ENCODE peak calls at places on chromosomes 2 and 18, in six cellular contexts. A is K562, D is H1, P is GM12891, W is HepG2, Y is GM12878. T is an unnamed sample.

GRCh38 chr2:166148811-166149400 is 21.1 kb upstream of the SCN1A start:
- DNase-seq in A (no peak), D (no peak), P (no peak), W (no peak), Y (no peak), T (no peak)

GRCh38 chr18:44548291-44549221 is 132.1 kb upstream of the SETBP1 start:
- DNase-seq in A (no peak), D (no peak), P (no peak), W (no peak), Y (no peak), T (no peak)

GRCh38 chr2:72414108-72414507 is 266.4 kb upstream of the CYP26B1 start:
- DNase-seq in A (no peak), D (no peak), P (no peak), W (no peak), Y (no peak), T (no peak)

GRCh38 chr2:105617631-105618350 is 126.9 kb upstream of the NCK2 start:
- DNase-seq in A (no peak), D (no peak), P (no peak), W (peak), Y (no peak), T (no peak)

GRCh38 chr18:70578480-70578879 is 289.6 kb downstream of the SOCS6 start:
- DNase-seq in A (no peak), D (peak), P (no peak), W (peak), Y (no peak), T (no peak)

GRCh38 chr2:27921880-27922589 is 31.5 kb downstream of the BABAM2 start:
- DNase-seq in A (no peak), D (no peak), P (no peak), W (no peak), Y (no peak), T (no peak)

GRCh38 chr2:223944166-223944703 is 900 bp downstream of the WDFY1 start:
- DNase-seq in A (peak), D (no peak), P (peak), W (peak), Y (no peak), T (peak)

GRCh38 chr2:159564081-159564480 is 52.3 kb downstream of the BAZ2B start:
- DNase-seq in A (no peak), D (no peak), P (no peak), W (no peak), Y (no peak), T (no peak)

GRCh38 chr2:136098441-136098840 is 19.5 kb downstream of the CXCR4 start:
- DNase-seq in A (no peak), D (no peak), P (no peak), W (no peak), Y (no peak), T (no peak)

GRCh38 chr18:6203791-6204190 is 210.9 kb downstream of the L3MBTL4 start:
- DNase-seq in A (no peak), D (no peak), P (no peak), W (no peak), Y (no peak), T (no peak)
- TF ChIP-seq TAF1 in A (no peak), D (no peak), P (no peak), W (no peak), Y (no peak), T (no peak)

GRCh38 chr2:61900246-61900645 is 5.2 kb upstream of the COMMD1 start:
- DNase-seq in A (no peak), D (no peak), P (no peak), W (no peak), Y (no peak), T (no peak)

GRCh38 chr2:61911510-61911909 is 6.0 kb downstream of the COMMD1 start:
- DNase-seq in A (no peak), D (no peak), P (no peak), W (no peak), Y (no peak), T (no peak)

GRCh38 chr2:61910603-61911002 is 5.1 kb downstream of the COMMD1 start:
- DNase-seq in A (no peak), D (no peak), P (no peak), W (peak), Y (no peak), T (no peak)

GRCh38 chr2:61906187-61906470 is 655 bp downstream of the COMMD1 start:
- DNase-seq in A (no peak), D (no peak), P (no peak), W (no peak), Y (no peak), T (no peak)

DNA sequence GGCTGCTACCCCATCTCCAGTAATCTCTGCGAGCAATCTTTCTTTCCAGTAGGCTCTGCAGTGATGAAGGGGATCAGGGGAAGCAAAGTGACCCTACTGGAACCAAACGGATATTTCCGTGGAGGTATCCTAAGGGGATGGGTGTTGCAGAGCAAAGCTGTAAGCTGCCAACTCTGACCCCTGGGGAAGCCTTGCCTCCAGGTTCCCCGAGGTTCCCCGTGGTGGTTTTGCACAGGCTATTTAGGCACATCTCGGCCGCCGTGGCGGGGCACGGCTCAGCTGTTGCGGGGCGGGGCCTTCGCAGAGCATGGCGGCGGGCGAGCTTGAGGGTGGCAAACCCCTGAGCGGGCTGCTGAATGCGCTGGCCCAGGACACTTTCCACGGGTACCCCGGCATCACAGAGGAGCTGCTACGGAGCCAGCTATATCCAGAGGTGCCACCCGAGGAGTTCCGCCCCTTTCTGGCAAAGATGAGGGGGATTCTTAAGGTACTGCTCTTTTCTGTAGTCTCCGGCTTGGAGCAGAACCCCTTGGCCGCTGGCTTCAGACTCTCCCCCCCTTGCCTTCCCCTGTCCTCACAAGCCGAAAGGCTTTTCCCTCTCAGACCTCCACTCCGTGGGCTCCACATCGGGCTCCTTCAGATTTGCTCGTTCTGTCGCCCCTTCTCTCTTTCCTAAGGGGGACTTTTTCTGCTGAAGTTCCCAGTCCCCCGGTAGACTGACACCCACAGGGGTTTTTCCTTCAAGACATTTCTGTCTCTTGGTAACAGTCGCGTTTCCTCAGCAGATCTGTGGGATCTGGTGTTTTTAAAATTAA is at the start of gene COMMD1:
- DNase-seq in A (peak), D (no peak), P (peak), W (peak), Y (peak), T (peak)
- TF ChIP-seq POLR2A in A (peak), D (peak), P (peak), W (peak), Y (peak), T (peak)

GRCh38 chr2:45709137-45709536 is 57.7 kb downstream of the PRKCE start:
- DNase-seq in A (no peak), D (no peak), P (no peak), W (no peak), Y (no peak), T (no peak)
- TF ChIP-seq TAF1 in A (no peak), D (no peak), P (no peak), W (no peak), Y (no peak), T (no peak)

GRCh38 chr2:36659872-36660312 is 36.6 kb upstream of the VIT start:
- DNase-seq in A (no peak), D (no peak), P (no peak), W (peak), Y (no peak), T (no peak)

GRCh38 chr2:36659218-36659617 is 37.3 kb upstream of the VIT start:
- DNase-seq in A (no peak), D (no peak), P (no peak), W (no peak), Y (no peak), T (no peak)

GRCh38 chr2:36655456-36655855 is 41.1 kb upstream of the VIT start:
- DNase-seq in A (no peak), D (no peak), P (no peak), W (no peak), Y (no peak), T (no peak)

GRCh38 chr2:36658277-36658748 is 38.2 kb upstream of the VIT start:
- DNase-seq in A (no peak), D (no peak), P (no peak), W (peak), Y (no peak), T (no peak)

GRCh38 chr2:36657703-36658102 is 38.8 kb upstream of the VIT start:
- DNase-seq in A (no peak), D (no peak), P (no peak), W (peak), Y (no peak), T (no peak)
- TF ChIP-seq POLR2A in A (no peak), D (no peak), P (no peak), W (no peak), Y (no peak), T (no peak)

GRCh38 chr2:102839668-102840388 is 78.0 kb downstream of the TMEM182 start:
- DNase-seq in A (peak), D (no peak), P (peak), W (peak), Y (peak), T (no peak)

GRCh38 chr2:102837626-102838198 is 75.9 kb downstream of the TMEM182 start:
- DNase-seq in A (no peak), D (no peak), P (no peak), W (no peak), Y (no peak), T (no peak)

GRCh38 chr2:102843759-102844443 is 82.1 kb downstream of the TMEM182 start:
- DNase-seq in A (no peak), D (no peak), P (no peak), W (no peak), Y (no peak), T (no peak)

GRCh38 chr2:102844911-102845310 is 83.1 kb downstream of the TMEM182 start:
- DNase-seq in A (no peak), D (no peak), P (no peak), W (no peak), Y (no peak), T (no peak)

GRCh38 chr2:102841107-102841840 is 79.4 kb downstream of the TMEM182 start:
- DNase-seq in A (peak), D (peak), P (peak), W (peak), Y (no peak), T (no peak)
- TF ChIP-seq TAF1 in A (no peak), D (no peak), P (no peak), W (no peak), Y (no peak), T (no peak)

DNA sequence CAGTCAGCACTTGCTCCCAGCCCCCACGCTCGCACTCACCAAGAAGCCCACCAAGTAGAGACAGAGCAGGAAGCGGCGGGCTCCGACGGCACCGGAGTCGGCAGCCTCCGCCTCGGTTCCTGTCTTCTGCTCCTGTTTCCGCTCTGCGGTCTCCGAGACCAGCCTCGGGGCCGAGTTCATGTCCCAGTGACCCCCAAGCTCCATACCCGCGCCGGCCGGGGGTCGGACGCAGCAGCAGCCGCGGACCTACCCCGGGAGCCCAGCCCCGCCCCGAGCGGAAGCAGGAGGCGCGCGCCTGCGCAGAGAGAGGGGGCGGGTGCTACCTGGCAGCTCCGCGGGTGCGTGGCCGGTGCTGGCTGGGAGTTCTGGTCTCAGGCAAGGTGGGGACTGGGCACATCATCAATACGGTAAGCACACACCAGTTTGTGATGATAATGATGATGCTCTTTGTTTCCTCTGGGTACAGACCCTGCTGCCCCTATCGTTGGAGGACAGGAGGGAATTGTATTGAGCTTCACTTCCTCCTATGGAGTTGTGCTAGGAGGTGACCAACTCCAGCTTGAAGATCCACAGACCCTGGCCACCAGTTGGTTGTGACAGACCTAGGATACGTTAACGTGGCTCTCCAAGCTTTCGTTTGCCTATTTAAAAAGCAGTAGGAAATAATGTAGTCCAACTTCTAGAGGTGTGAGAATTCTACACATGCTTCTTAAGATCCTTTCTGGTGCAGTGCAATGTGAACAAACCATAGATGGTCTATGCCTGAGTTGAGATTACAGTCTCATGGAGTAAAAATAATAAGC is 25.0 kb upstream of the TMEM182 start:
- DNase-seq in A (peak), D (peak), P (peak), W (peak), Y (no peak), T (peak)
- TF ChIP-seq POLR2A in A (peak), D (peak), P (peak), W (peak), Y (peak), T (peak)

GRCh38 chr2:134706587-134707329 is 12.0 kb downstream of the TMEM163 start:
- DNase-seq in A (peak), D (no peak), P (no peak), W (peak), Y (no peak), T (no peak)

GRCh38 chr2:134704173-134704572 is 14.6 kb downstream of the TMEM163 start:
- DNase-seq in A (no peak), D (no peak), P (no peak), W (no peak), Y (no peak), T (no peak)

GRCh38 chr2:134707330-134707676 is 11.5 kb downstream of the TMEM163 start:
- DNase-seq in A (no peak), D (no peak), P (no peak), W (no peak), Y (no peak), T (no peak)

GRCh38 chr2:134700730-134701129 is 18.1 kb downstream of the TMEM163 start:
- DNase-seq in A (no peak), D (no peak), P (no peak), W (no peak), Y (no peak), T (no peak)

GRCh38 chr2:134705861-134706586 is 12.8 kb downstream of the TMEM163 start:
- DNase-seq in A (no peak), D (peak), P (no peak), W (no peak), Y (no peak), T (no peak)
- TF ChIP-seq TAF1 in A (no peak), D (no peak), P (no peak), W (no peak), Y (no peak), T (no peak)

GRCh38 chr2:172177581-172177980 is 74.9 kb upstream of the DLX2 start:
- DNase-seq in A (no peak), D (no peak), P (no peak), W (no peak), Y (no peak), T (no peak)

GRCh38 chr2:172173307-172173706 is 70.6 kb upstream of the DLX2 start:
- DNase-seq in A (no peak), D (no peak), P (no peak), W (no peak), Y (no peak), T (no peak)

GRCh38 chr2:172169611-172170010 is 66.9 kb upstream of the DLX2 start:
- DNase-seq in A (no peak), D (no peak), P (no peak), W (no peak), Y (no peak), T (no peak)

GRCh38 chr2:172168917-172169346 is 66.2 kb upstream of the DLX2 start:
- DNase-seq in A (no peak), D (no peak), P (no peak), W (no peak), Y (no peak), T (no peak)

GRCh38 chr2:172172513-172173217 is 70.0 kb upstream of the DLX2 start:
- DNase-seq in A (peak), D (peak), P (peak), W (peak), Y (no peak), T (peak)
- TF ChIP-seq POLR2A in A (no peak), D (peak), P (no peak), W (no peak), Y (no peak), T (no peak)

GRCh38 chr2:196399736-196400691 is 228.6 kb upstream of the STK17B start:
- DNase-seq in A (no peak), D (no peak), P (no peak), W (no peak), Y (no peak), T (no peak)
- TF ChIP-seq TAF1 in A (no peak), D (no peak), P (no peak), W (no peak), Y (no peak), T (no peak)